ENCODE peak calls at places on chromosome 2, in eight cellular contexts. P, T, D, F, H, Z, C and I are unnamed samples.

GRCh38 chr2:37211939-37212338 is 15.6 kb downstream of the CEBPZOS start:
- DNase-seq in P (no peak), T (no peak), D (no peak), F (no peak), H (no peak), Z (no peak), C (no peak), I (no peak)

GRCh38 chr2:181895788-181896187 is 4.3 kb downstream of the ITPRID2 start:
- DNase-seq in P (no peak), T (no peak), D (no peak), F (no peak), H (no peak), Z (no peak), C (no peak), I (no peak)

GRCh38 chr2:47360937-47361336 is 42.0 kb upstream of the MSH2 start:
- DNase-seq in P (peak), T (peak), D (no peak), F (peak), H (no peak), Z (no peak), C (no peak), I (no peak)

GRCh38 chr2:176683565-176684210 is 414.4 kb downstream of the MTX2 start:
- DNase-seq in P (no peak), T (no peak), D (no peak), F (no peak), H (no peak), Z (no peak), C (no peak), I (no peak)

GRCh38 chr2:126905991-126906390 is 7.3 kb downstream of the TEX51 start:
- DNase-seq in P (no peak), T (no peak), D (no peak), F (no peak), H (no peak), Z (no peak), C (peak), I (no peak)

GRCh38 chr2:31606511-31606910 is 25.8 kb upstream of the SRD5A2 start:
- DNase-seq in P (no peak), T (peak), D (no peak), F (peak), H (no peak), Z (no peak), C (no peak), I (no peak)

GRCh38 chr2:227482638-227483340 is 10.8 kb downstream of the AGFG1 start:
- DNase-seq in P (no peak), T (no peak), D (no peak), F (peak), H (no peak), Z (no peak), C (no peak), I (no peak)

GRCh38 chr2:205364261-205364660 is 318.0 kb upstream of the NRP2 start:
- DNase-seq in P (no peak), T (no peak), D (no peak), F (no peak), H (no peak), Z (peak), C (no peak), I (no peak)

DNA sequence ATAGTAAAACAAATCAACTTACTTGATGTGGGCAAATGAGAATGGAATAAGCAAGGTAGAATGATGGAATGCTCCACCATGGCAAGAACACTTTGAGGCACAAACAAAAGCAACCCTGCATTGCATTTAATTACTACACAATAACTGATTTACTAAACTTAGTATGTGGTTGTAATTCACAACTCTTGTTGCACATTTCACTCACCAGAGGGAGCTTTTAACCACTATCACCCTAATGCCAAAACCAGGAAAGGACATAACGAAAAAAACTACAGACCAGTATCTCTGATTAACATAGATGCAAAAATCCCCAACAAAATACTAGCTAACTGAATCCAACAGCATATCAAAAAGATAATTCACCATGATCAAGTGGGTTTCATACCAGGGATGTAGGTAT is 659.8 kb downstream of the CPS1 start:
- DNase-seq in P (peak), T (peak), D (no peak), F (no peak), H (no peak), Z (peak), C (no peak), I (no peak)
- TF ChIP-seq CTCF in P (peak), T (no peak), D (peak), F (no peak), H (peak), Z (peak), C (no peak), I (no peak)

DNA sequence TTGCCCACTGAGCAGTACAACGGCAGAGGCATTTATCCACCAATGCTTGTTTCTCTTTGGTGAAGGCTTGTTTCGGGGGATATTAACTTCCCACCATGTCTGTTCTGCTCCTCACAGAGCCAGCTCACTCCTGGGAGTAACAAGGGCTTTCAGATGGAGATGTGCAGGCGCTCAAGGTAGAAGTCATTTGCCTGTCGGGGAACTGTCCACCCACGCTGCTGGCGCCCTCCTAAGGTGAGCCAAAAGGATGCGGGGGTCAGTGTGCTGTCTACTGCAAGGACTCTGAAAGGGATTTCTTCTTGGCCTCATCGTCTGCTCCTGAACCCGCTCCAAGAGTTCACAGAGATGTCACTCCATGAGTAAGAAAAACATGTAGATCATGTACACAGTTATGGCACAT is 57.0 kb upstream of the CYRIA start:
- DNase-seq in P (no peak), T (no peak), D (no peak), F (no peak), H (no peak), Z (peak), C (no peak), I (no peak)
- TF ChIP-seq CTCF in P (no peak), T (no peak), D (no peak), F (no peak), H (no peak), Z (peak), C (no peak), I (no peak)

DNA sequence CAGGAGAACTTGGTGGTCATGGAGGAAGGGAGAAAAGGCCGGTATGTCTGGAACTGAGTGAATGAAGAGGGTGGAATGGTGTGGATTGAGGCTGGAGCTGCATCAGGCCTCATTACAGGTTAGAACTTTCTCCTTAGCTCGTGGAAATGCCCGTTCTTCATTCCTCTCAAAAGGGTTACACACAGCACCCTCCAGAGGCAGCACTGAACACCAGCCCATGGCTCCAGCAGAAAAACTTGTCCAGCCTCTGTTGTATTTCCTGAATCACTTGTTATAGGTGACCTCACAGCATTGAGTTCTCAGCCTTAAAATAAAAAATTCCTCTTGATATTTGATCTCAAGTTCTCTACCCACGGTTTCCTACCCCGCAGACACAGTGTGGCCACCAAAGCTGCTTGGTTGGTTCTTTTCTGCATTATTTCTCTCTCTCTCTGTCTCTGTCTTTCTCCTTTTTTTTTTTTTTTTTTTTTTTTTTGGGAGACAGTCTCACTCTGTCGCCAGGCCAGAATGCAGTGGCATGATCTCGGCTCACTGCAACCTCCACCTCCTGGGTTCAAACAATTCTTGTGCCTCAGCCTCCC is 89.6 kb downstream of the ITGB1BP1 start:
- DNase-seq in P (peak), T (peak), D (no peak), F (peak), H (peak), Z (peak), C (peak), I (peak)
- TF ChIP-seq CTCF in P (peak), T (peak), D (peak), F (peak), H (no peak), Z (peak), C (no peak), I (no peak)

GRCh38 chr2:19748073-19748375 is 153.8 kb downstream of the TTC32 start:
- DNase-seq in P (no peak), T (no peak), D (no peak), F (no peak), H (no peak), Z (peak), C (peak), I (no peak)
- TF ChIP-seq CTCF in P (no peak), T (no peak), D (no peak), F (no peak), H (no peak), Z (peak), C (no peak), I (no peak)

GRCh38 chr2:94985636-94986035 is 39.9 kb upstream of the MAL start:
- DNase-seq in P (no peak), T (no peak), D (no peak), F (no peak), H (peak), Z (no peak), C (peak), I (no peak)

GRCh38 chr2:94984964-94985575 is 40.4 kb upstream of the MAL start:
- DNase-seq in P (no peak), T (no peak), D (no peak), F (no peak), H (peak), Z (no peak), C (peak), I (no peak)

GRCh38 chr2:94982661-94983060 is 42.8 kb upstream of the MAL start:
- DNase-seq in P (peak), T (peak), D (no peak), F (peak), H (peak), Z (no peak), C (peak), I (no peak)

GRCh38 chr2:94987074-94988020 is 38.2 kb upstream of the MAL start:
- DNase-seq in P (no peak), T (no peak), D (no peak), F (no peak), H (peak), Z (no peak), C (peak), I (no peak)

DNA sequence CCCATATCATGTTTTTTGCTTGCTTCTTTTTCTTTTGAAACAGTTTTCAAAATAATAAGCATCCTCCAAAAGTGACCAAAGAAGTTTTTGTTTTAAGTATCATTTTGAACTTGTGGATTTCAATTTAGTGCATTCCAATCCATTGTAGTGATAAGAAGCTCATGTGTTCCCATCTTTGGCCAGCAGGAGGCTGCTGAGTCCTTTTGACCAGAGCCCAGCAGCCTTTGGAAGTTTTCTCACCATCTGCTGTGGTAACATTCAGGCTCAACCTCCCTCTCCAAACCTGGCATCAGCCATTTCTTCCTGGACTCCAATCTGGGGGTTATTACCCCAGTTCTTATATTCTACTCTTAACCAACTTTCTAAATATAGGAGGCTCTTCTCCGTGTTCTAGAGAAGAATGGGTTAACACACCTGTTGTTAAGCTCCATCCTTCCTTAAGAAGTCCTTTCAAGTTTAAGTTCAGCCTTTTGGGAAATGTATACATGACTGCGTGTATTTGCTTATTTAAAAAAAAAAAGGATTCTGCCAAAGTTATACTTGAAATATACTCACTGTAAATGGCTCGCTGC is 39.0 kb upstream of the MAL start:
- DNase-seq in P (peak), T (peak), D (peak), F (peak), H (peak), Z (peak), C (peak), I (no peak)
- TF ChIP-seq CTCF in P (peak), T (peak), D (peak), F (peak), H (peak), Z (peak), C (no peak), I (peak)

GRCh38 chr2:196338440-196338839 is 167.1 kb upstream of the STK17B start:
- DNase-seq in P (no peak), T (no peak), D (no peak), F (no peak), H (no peak), Z (no peak), C (no peak), I (no peak)

GRCh38 chr2:196336206-196336605 is 164.8 kb upstream of the STK17B start:
- DNase-seq in P (peak), T (no peak), D (no peak), F (peak), H (no peak), Z (no peak), C (no peak), I (no peak)

GRCh38 chr2:196335238-196335637 is 163.9 kb upstream of the STK17B start:
- DNase-seq in P (peak), T (peak), D (no peak), F (peak), H (no peak), Z (peak), C (no peak), I (no peak)

GRCh38 chr2:196336715-196337617 is 165.6 kb upstream of the STK17B start:
- DNase-seq in P (peak), T (peak), D (no peak), F (peak), H (no peak), Z (peak), C (no peak), I (no peak)

DNA sequence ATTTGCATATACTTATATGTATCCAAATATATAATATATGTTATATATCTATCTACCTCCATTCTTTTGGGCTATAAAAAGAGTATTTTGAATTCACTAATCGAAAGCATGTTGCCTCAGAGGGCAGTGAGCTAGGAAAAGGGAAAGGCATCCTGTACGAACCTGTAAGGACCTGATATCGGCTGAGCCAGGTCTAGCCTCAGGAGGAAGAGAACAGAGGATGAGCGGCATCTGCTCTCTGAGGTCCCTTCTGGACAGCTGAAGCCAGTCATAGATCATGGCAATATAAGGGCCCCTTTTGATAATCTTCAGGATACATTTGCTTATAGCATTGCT is 166.2 kb upstream of the STK17B start:
- DNase-seq in P (no peak), T (no peak), D (no peak), F (no peak), H (no peak), Z (peak), C (no peak), I (no peak)
- TF ChIP-seq CTCF in P (no peak), T (no peak), D (no peak), F (no peak), H (peak), Z (no peak), C (no peak), I (peak)

GRCh38 chr2:111667542-111668273 is 216.3 kb downstream of the ANAPC1 start:
- DNase-seq in P (peak), T (peak), D (no peak), F (peak), H (no peak), Z (peak), C (peak), I (no peak)
- TF ChIP-seq CTCF in P (peak), T (no peak), D (no peak), F (peak), H (no peak), Z (no peak), C (no peak), I (no peak)

GRCh38 chr2:159925975-159926374 is 128.0 kb upstream of the CD302 start:
- DNase-seq in P (no peak), T (no peak), D (no peak), F (no peak), H (no peak), Z (no peak), C (no peak), I (no peak)

GRCh38 chr2:159926695-159927094 is 128.7 kb upstream of the CD302 start:
- DNase-seq in P (no peak), T (no peak), D (no peak), F (no peak), H (no peak), Z (peak), C (no peak), I (no peak)

GRCh38 chr2:159922563-159922962 is 124.6 kb upstream of the CD302 start:
- DNase-seq in P (no peak), T (no peak), D (no peak), F (peak), H (no peak), Z (no peak), C (no peak), I (no peak)

DNA sequence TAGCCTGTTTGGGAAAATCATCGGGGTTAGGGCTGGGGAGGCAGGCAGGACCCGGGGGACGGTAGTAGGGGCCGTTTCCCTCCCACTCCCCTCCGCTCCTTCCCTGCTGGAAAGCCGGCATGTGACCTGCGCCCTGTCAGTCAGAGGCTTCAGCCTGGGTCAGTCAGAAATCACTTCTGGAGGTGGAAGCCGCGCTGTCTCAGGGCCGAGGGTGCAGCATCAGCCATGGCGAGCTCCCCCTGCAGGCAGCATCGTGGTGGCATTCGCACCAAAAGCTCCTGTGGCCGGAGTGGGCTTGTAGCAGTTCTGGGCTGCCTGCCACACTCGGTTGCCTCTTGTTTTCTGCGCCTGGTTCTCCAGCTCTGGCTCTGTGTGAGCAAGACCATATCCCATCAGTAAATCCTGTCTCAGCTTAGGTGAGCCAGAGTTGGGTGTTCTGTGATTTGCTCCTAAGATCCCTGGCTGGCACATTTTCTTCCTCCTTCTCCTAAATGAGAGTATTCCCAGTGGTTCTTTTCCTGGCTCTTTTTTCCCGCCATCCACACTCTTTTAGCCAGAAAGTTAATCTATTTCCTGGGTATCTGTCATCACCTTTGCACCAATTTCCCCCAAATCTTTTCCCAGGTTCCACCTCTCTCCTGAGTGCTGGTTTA is 123.9 kb upstream of the CD302 start:
- DNase-seq in P (peak), T (no peak), D (peak), F (peak), H (peak), Z (peak), C (peak), I (peak)
- TF ChIP-seq CTCF in P (peak), T (no peak), D (peak), F (peak), H (peak), Z (peak), C (no peak), I (peak)

DNA sequence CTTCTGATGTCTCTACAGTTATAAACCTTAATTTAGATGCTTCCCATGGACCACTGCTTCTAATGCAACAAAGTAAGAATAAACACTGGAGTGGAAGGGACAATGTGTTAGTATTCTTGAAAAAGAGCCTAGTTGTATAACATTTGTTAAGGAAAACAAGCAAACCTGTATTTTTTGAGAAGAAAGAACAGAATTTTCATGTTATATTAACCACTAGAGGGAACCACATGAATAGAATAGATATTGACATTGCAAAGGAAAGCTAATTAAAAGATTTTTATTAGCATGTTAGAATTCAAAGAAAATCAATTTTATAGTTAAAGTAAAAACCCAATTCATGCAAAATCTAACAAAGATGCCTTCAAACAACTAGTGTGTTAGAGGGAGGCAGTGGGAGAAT is 151.2 kb upstream of the BARD1 start:
- DNase-seq in P (peak), T (peak), D (no peak), F (peak), H (no peak), Z (peak), C (no peak), I (no peak)
- TF ChIP-seq CTCF in P (no peak), T (peak), D (peak), F (peak), H (peak), Z (peak), C (no peak), I (peak)

DNA sequence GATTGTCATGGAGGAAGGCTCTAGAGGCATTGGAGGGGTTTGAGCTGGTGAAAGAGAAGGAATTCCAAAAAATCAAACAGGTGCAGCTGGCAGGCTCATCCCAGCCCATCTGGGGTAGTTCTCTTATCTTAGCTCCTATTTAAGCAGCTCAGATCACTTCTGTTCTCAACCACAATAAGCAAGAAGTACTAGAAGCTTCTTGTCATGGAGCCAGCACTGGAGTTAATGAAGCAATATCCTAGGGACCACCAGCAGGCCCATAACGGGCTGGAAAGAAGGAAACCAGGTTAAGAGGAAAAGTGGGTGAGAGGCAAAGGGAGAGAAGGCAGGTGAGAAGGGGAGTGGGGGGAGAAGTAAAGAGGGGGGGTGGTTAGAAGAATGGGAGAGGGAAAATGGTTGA is 100.7 kb upstream of the ZFP36L2 start:
- DNase-seq in P (no peak), T (no peak), D (no peak), F (no peak), H (no peak), Z (no peak), C (no peak), I (no peak)
- TF ChIP-seq CTCF in P (no peak), T (no peak), D (no peak), F (no peak), H (no peak), Z (no peak), C (no peak), I (no peak)